ENCODE peak calls at places on chromosomes 16 and 17, in seven cellular contexts. P is nucleus accumbens; K is DMS79; X is spleen; Y is activated T-cell treated with anti-CD3 and anti-CD28 coated beads, Interleukin-2, amount 50 U/mL, for 4 hours; M is OCI-LY7; J is mesendoderm. N is an unnamed sample.

GRCh38 chr17:81685108-81685507 is 1.3 kb downstream of the HGS start:
- DNase-seq in P (peak), K (no peak), X (no peak), Y (peak), M (peak), J (no peak), N (peak)

GRCh38 chr16:23869052-23869451 is 33.3 kb downstream of the PRKCB start:
- DNase-seq in P (no peak), K (no peak), X (no peak), Y (no peak), M (no peak), J (peak), N (peak)

GRCh38 chr16:53052519-53053501 is at the start of gene CHD9NB:
- DNase-seq in P (no peak), K (no peak), X (no peak), Y (no peak), M (no peak), J (peak), N (no peak)

GRCh38 chr16:64362193-64362592 is 759.7 kb downstream of the CDH11 start:
- DNase-seq in P (no peak), K (no peak), X (no peak), Y (no peak), M (no peak), J (no peak), N (no peak)

GRCh38 chr16:9647981-9648701 is 534.1 kb downstream of the GRIN2A start:
- DNase-seq in P (no peak), K (no peak), X (no peak), Y (no peak), M (peak), J (peak), N (no peak)

GRCh38 chr17:72342061-72342460 is 221.2 kb downstream of the SOX9 start:
- DNase-seq in P (no peak), K (no peak), X (no peak), Y (no peak), M (no peak), J (peak), N (no peak)

GRCh38 chr17:39016193-39017153 is 49.3 kb upstream of the FBXO47 start:
- DNase-seq in P (no peak), K (no peak), X (no peak), Y (no peak), M (no peak), J (no peak), N (no peak)

GRCh38 chr16:88430524-88431446 is 22.3 kb upstream of the ZFPM1 start:
- DNase-seq in P (no peak), K (no peak), X (peak), Y (peak), M (no peak), J (no peak), N (no peak)

GRCh38 chr17:59377410-59377809 is 46.0 kb downstream of the YPEL2 start:
- DNase-seq in P (no peak), K (no peak), X (no peak), Y (no peak), M (no peak), J (no peak), N (no peak)

N was measured in stimulated activated CD4-positive, alpha-beta T cell treated with anti-CD3 and anti-CD28 coated beads, Interleukin-15, amount 100 ng/mL, for 48 hours.